ENCODE peak calls at places on chromosome X, in six cellular contexts. W, O, R, G, L and C are unnamed samples.

GRCh38 chrX:16060252-16060651 is 63.1 kb upstream of the GRPR start:
- DNase-seq in R (no peak), W (no peak), O (no peak), G (no peak), L (no peak), C (no peak)

GRCh38 chrX:71195959-71196727 is 26.9 kb upstream of the GJB1 start:
- DNase-seq in W (no peak), L (no peak), G (no peak), R (no peak), O (no peak), C (peak; percentile 42)

GRCh38 chrX:129957241-129958099 is 25.0 kb upstream of the BCORL1 start:
- DNase-seq in W (peak; percentile 89), L (peak; percentile 93), G (peak; percentile 48), R (peak; percentile 71), O (no peak), C (no peak)

GRCh38 chrX:41655631-41656030 is 33.1 kb upstream of the GPR34 start:
- DNase-seq in O (no peak), W (no peak), G (peak; percentile 13), L (no peak), R (no peak), C (no peak)

GRCh38 chrX:68556036-68556435 is 57.2 kb downstream of the YIPF6 start:
- DNase-seq in W (no peak), G (no peak), R (no peak), L (no peak), O (no peak), C (no peak)

GRCh38 chrX:38988301-38988700 is 187.0 kb downstream of the MID1IP1 start:
- DNase-seq in L (no peak), O (no peak), G (no peak), R (no peak), W (no peak), C (no peak)

GRCh38 chrX:72366178-72366577 is 60.5 kb upstream of the CITED1 start:
- DNase-seq in W (no peak), G (no peak), O (no peak), R (no peak), L (no peak), C (no peak)

GRCh38 chrX:133005616-133006015 is 47.2 kb upstream of the HS6ST2 start:
- DNase-seq in R (no peak), G (no peak), L (no peak), W (no peak), O (no peak), C (no peak)

GRCh38 chrX:134324359-134324758 is 87.4 kb downstream of the CCDC160 start:
- DNase-seq in R (no peak), L (no peak), W (no peak), O (no peak), G (no peak), C (no peak)

GRCh38 chrX:148854351-148854750 is 353.9 kb downstream of the AFF2 start:
- DNase-seq in O (no peak), G (no peak), W (no peak), R (no peak), L (no peak), C (no peak)

DNA sequence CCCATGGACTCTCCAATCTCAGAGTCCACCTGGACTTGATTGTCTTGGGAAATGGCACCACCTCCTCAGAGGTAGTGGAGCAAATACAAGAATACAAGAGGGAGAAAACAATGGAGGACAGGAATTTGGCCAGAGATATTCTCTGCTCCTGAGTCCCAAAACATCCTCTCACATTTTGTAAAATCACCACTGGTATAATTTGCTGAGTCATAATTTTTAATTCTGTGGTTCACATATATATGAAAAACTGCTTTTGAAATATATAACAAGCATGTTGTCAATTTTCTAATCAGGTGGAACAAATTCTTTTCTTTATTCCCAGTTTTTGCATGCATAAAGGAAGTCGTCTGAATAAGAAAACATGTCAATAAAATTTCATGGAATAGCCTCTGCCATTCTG is 356.1 kb downstream of the AFF2 start:
- DNase-seq in O (no peak), R (no peak), W (no peak), L (no peak), G (no peak), C (no peak)
- H3K9me3 ChIP-seq in O (no peaks in the 10 kb centered on the region), R (no peaks in the 10 kb centered on the region), W (no peaks in the 10 kb centered on the region), L (no peaks in the 10 kb centered on the region), G (no peaks in the 10 kb centered on the region), C (no peaks in the 10 kb centered on the region)

GRCh38 chrX:73448379-73448778 is 1.5 kb downstream of the CDX4 start:
- DNase-seq in L (peak; percentile 3), R (no peak), O (no peak), W (no peak), G (no peak), C (no peak)
- H3K4me3 ChIP-seq in L (no peak overlapping the region), R (no peak overlapping the region), O (no peak overlapping the region), W (no peak overlapping the region), G (no peak overlapping the region), C (no peak overlapping the region)

DNA sequence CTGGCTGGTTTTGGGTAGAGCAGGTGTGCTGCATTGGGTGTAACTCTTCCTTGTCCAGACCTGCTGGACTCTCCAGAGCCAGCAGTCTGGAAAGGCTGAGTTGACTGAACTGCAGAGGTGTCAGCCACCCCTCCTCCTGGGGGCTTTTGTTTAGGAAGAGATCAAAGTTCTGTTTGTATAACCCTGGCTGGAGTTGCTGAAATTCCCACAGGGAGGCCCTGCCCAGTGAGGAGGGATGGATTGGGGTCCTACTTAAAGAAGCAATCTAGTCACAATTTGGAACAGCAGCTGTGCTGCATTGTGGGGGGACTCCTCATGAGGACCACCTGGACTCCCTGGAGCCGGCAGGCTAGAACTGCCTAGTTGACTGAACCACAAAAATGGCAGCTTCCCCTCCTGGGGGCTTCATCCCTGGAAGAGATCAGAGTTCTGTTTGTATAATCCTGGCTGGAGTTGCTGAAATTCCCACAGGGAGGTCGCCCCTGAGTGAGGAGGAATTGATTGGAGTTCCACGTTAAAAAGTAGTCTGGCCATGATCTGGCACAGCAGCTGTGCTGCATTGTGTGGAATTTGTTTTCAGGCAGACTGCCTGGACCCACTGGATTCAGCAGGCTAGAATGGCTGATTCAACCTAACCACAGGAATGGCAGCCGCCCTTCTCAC is 264.9 kb upstream of the ZC4H2 start:
- DNase-seq in G (peak; percentile 5), O (no peak), R (no peak), W (no peak), L (no peak), C (no peak)
- H3K9me3 ChIP-seq in G (no peaks in the 10 kb centered on the region), O (peaks cover 9% of the 10 kb centered on the region), R (peaks cover 10% of the 10 kb centered on the region), W (peaks cover 4% of the 10 kb centered on the region), L (peaks cover 6% of the 10 kb centered on the region), C (peaks cover 7% of the 10 kb centered on the region)

GRCh38 chrX:50456712-50457484 is 13.7 kb downstream of the DGKK start:
- DNase-seq in W (no peak), R (no peak), O (no peak), G (no peak), L (no peak), C (no peak)

GRCh38 chrX:50448565-50448964 is 22.1 kb downstream of the DGKK start:
- DNase-seq in L (no peak), O (no peak), W (no peak), R (no peak), G (peak; percentile 2), C (no peak)

GRCh38 chrX:50450324-50450723 is 20.3 kb downstream of the DGKK start:
- DNase-seq in R (no peak), W (no peak), L (no peak), G (no peak), O (no peak), C (no peak)

GRCh38 chrX:50447535-50447934 is 23.1 kb downstream of the DGKK start:
- DNase-seq in R (no peak), G (no peak), W (no peak), O (no peak), L (no peak), C (no peak)

DNA sequence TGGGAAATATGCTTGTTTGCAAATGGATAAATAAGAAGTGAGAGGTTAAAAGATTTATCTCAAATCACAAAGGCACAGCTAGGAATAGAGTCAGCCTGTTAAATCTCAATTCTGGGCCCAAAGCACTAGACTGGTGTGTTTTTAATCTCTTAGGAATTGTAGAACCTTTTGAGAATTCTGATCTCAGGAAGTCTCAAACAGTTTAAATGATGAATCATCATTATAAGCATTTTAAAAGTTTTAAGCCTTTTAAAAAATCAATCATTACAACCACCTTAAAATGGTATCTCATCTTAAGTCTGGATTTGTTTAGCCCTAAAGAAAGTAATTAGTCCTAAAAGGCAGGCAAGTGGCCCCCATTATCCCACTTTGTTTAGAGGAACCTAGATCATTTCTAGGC is 17.8 kb downstream of the DGKK start:
- DNase-seq in W (no peak), G (no peak), O (no peak), R (no peak), L (no peak), C (no peak)
- H3K4me3 ChIP-seq in W (no peak overlapping the region), G (no peak overlapping the region), O (no peak overlapping the region), R (no peak overlapping the region), L (no peak overlapping the region), C (no peak overlapping the region)

DNA sequence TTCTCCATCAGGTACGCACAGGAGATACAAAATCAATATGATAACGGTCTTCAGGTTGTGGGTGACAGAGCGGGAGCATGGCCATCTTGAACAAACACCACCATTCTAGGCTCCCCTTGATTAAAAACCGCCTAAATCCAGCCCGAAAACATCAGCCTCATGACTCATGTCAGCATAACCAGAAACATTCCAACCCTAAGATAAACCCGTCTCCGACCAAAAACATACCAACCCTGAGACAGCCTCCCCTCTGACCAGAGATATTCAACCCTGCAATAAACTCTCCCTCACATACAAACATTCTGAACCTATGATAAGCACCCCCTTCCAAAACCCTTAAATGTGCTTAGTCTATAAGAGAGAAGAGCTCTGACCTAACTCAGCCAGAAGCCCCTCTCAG is 157.9 kb downstream of the DHRSX start:
- DNase-seq in O (no peak), R (no peak), G (peak; percentile 49), L (no peak), W (no peak), C (no peak)
- H3K9me3 ChIP-seq in O (peaks cover 3% of the 10 kb centered on the region), R (no peaks in the 10 kb centered on the region), G (no peaks in the 10 kb centered on the region), L (no peaks in the 10 kb centered on the region), W (no peaks in the 10 kb centered on the region), C (peaks cover 11% of the 10 kb centered on the region)

DNA sequence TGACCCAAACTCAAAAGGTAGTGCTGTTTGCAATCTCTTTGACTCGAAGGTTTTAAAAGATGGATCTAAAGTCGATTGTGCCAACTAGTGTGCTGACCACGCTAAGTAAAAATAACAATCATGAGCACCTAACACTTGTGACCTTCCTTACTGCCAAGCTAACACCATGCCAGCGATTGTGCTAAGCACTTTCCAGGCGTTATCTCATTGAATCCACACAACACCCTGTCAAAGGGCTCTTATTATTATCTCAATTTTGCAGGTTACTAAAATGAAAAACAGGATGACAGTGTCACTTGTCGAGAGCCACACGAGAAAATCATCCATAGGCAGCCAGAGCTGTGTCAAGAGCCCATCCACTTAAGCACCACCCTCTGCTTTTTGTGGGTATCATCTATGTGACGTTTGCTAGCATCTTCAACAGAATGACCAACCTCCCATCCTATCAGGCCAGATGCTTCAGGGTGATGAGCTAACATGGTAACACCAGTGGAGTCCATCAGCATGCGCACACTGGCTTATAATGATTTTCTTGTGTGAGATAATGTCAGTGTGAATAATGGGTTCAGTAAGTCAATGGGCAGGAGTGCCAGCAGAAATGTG is 893 bp upstream of the GAB3 start:
- DNase-seq in L (no peak), W (no peak), R (no peak), G (no peak), O (no peak), C (no peak)
- H3K4me3 ChIP-seq in L (peak overlapping the region; percentile 55), W (peak overlapping the region; percentile 55), R (peak overlapping the region; percentile 68), G (no peak overlapping the region), O (peak overlapping the region; percentile 22), C (peak overlapping the region; percentile 27)